ENCODE peak calls at places on chromosomes 1 and 21, in seven cellular contexts. One of them, this sample, is unnamed.

GRCh38 chr1:155499263-155499662 is 63.3 kb downstream of the ASH1L start:
- DNase-seq in HAP-1: no peak
- DNase-seq in M059J: no peak
- DNase-seq in colonic mucosa: no peak
- DNase-seq in AG04450: no peak
- DNase-seq in left lung: no peak
- DNase-seq in KBM-7: no peak
- DNase-seq in this sample: no peak

GRCh38 chr1:212677136-212677535 is 22.5 kb downstream of the BATF3 start:
- DNase-seq in colonic mucosa: no peak
- DNase-seq in HAP-1: no peak
- DNase-seq in AG04450: no peak
- DNase-seq in M059J: no peak
- DNase-seq in KBM-7: no peak
- DNase-seq in left lung: no peak
- DNase-seq in this sample: no peak

GRCh38 chr1:117366982-117367768 is at the start of gene MAN1A2:
- DNase-seq in HAP-1: peak
- DNase-seq in KBM-7: peak
- DNase-seq in left lung: peak
- DNase-seq in colonic mucosa: peak
- DNase-seq in AG04450: no peak
- DNase-seq in M059J: peak
- DNase-seq in this sample: peak

GRCh38 chr1:203269654-203270020 is 35.7 kb upstream of the BTG2 start:
- DNase-seq in HAP-1: no peak
- DNase-seq in AG04450: no peak
- DNase-seq in KBM-7: no peak
- DNase-seq in M059J: no peak
- DNase-seq in colonic mucosa: no peak
- DNase-seq in left lung: no peak
- DNase-seq in this sample: no peak

GRCh38 chr1:183882328-183883167 is 77.6 kb downstream of the RGL1 start:
- DNase-seq in left lung: no peak
- DNase-seq in AG04450: no peak
- DNase-seq in KBM-7: no peak
- DNase-seq in colonic mucosa: no peak
- DNase-seq in M059J: no peak
- DNase-seq in HAP-1: no peak
- DNase-seq in this sample: no peak

GRCh38 chr1:227273557-227273956 is 44.7 kb downstream of the CDC42BPA start:
- DNase-seq in AG04450: no peak
- DNase-seq in colonic mucosa: peak
- DNase-seq in KBM-7: peak
- DNase-seq in M059J: peak
- DNase-seq in left lung: no peak
- DNase-seq in HAP-1: peak
- DNase-seq in this sample: no peak

GRCh38 chr1:70891444-70891843 is 156.2 kb downstream of the PTGER3 start:
- DNase-seq in HAP-1: no peak
- DNase-seq in left lung: no peak
- DNase-seq in M059J: peak
- DNase-seq in KBM-7: no peak
- DNase-seq in AG04450: no peak
- DNase-seq in colonic mucosa: no peak
- DNase-seq in this sample: no peak

GRCh38 chr1:29574871-29575270 is 338.5 kb downstream of the PTPRU start:
- DNase-seq in M059J: no peak
- DNase-seq in KBM-7: no peak
- DNase-seq in colonic mucosa: no peak
- DNase-seq in AG04450: no peak
- DNase-seq in HAP-1: no peak
- DNase-seq in left lung: no peak
- DNase-seq in this sample: no peak

GRCh38 chr1:21263052-21263429 is 27.2 kb downstream of the ECE1 start:
- DNase-seq in KBM-7: no peak
- DNase-seq in AG04450: no peak
- DNase-seq in M059J: no peak
- DNase-seq in colonic mucosa: no peak
- DNase-seq in HAP-1: no peak
- DNase-seq in left lung: no peak
- DNase-seq in this sample: no peak

GRCh38 chr1:3772715-3773571 is at the start of gene SMIM1:
- DNase-seq in colonic mucosa: no peak
- DNase-seq in M059J: no peak
- DNase-seq in HAP-1: no peak
- DNase-seq in left lung: peak
- DNase-seq in AG04450: no peak
- DNase-seq in KBM-7: no peak
- DNase-seq in this sample: peak

GRCh38 chr1:97051823-97052222 is 330.2 kb downstream of the PTBP2 start:
- DNase-seq in left lung: no peak
- DNase-seq in KBM-7: no peak
- DNase-seq in colonic mucosa: no peak
- DNase-seq in AG04450: no peak
- DNase-seq in HAP-1: no peak
- DNase-seq in M059J: no peak
- DNase-seq in this sample: no peak

GRCh38 chr1:243708210-243708609 is 141.8 kb downstream of the AKT3 start:
- DNase-seq in HAP-1: no peak
- DNase-seq in KBM-7: no peak
- DNase-seq in M059J: no peak
- DNase-seq in left lung: no peak
- DNase-seq in colonic mucosa: no peak
- DNase-seq in AG04450: no peak
- DNase-seq in this sample: no peak

GRCh38 chr21:45736705-45737484 is 93.4 kb downstream of the PCBP3 start:
- DNase-seq in left lung: no peak
- DNase-seq in HAP-1: no peak
- DNase-seq in M059J: no peak
- DNase-seq in colonic mucosa: no peak
- DNase-seq in AG04450: no peak
- DNase-seq in KBM-7: no peak
- DNase-seq in this sample: no peak

GRCh38 chr1:109980324-109981127 is 4.0 kb upstream of the AHCYL1 start:
- DNase-seq in HAP-1: no peak
- DNase-seq in left lung: no peak
- DNase-seq in KBM-7: no peak
- DNase-seq in colonic mucosa: peak
- DNase-seq in M059J: peak
- DNase-seq in AG04450: no peak
- DNase-seq in this sample: peak

GRCh38 chr1:47611992-47612391 is 174.1 kb downstream of the FOXD2 start:
- DNase-seq in AG04450: no peak
- DNase-seq in HAP-1: no peak
- DNase-seq in KBM-7: no peak
- DNase-seq in left lung: no peak
- DNase-seq in M059J: no peak
- DNase-seq in colonic mucosa: peak
- DNase-seq in this sample: no peak

GRCh38 chr1:147618077-147618569 is 52.2 kb downstream of the ACP6 start:
- DNase-seq in KBM-7: peak
- DNase-seq in left lung: no peak
- DNase-seq in colonic mucosa: no peak
- DNase-seq in HAP-1: no peak
- DNase-seq in M059J: no peak
- DNase-seq in AG04450: no peak
- DNase-seq in this sample: no peak

GRCh38 chr21:46388896-46389295 is 64.9 kb downstream of the PCNT start:
- DNase-seq in left lung: peak
- DNase-seq in M059J: no peak
- DNase-seq in KBM-7: no peak
- DNase-seq in HAP-1: no peak
- DNase-seq in colonic mucosa: no peak
- DNase-seq in AG04450: no peak
- DNase-seq in this sample: no peak

GRCh38 chr1:19892628-19893168 is 10.5 kb downstream of the OTUD3 start:
- DNase-seq in KBM-7: no peak
- DNase-seq in colonic mucosa: no peak
- DNase-seq in M059J: peak
- DNase-seq in left lung: no peak
- DNase-seq in HAP-1: no peak
- DNase-seq in AG04450: no peak
- DNase-seq in this sample: no peak

GRCh38 chr1:163085904-163086268 is 16.7 kb downstream of the RGS4 start:
- DNase-seq in left lung: no peak
- DNase-seq in AG04450: no peak
- DNase-seq in KBM-7: no peak
- DNase-seq in M059J: peak
- DNase-seq in colonic mucosa: no peak
- DNase-seq in HAP-1: no peak
- DNase-seq in this sample: no peak

GRCh38 chr1:16394977-16395376 is 27.9 kb downstream of the SZRD1 start:
- DNase-seq in M059J: no peak
- DNase-seq in left lung: no peak
- DNase-seq in AG04450: no peak
- DNase-seq in HAP-1: no peak
- DNase-seq in KBM-7: no peak
- DNase-seq in colonic mucosa: no peak
- DNase-seq in this sample: no peak

GRCh38 chr1:183278736-183279591 is 92.9 kb downstream of the LAMC2 start:
- DNase-seq in left lung: no peak
- DNase-seq in HAP-1: no peak
- DNase-seq in AG04450: no peak
- DNase-seq in colonic mucosa: no peak
- DNase-seq in M059J: peak
- DNase-seq in KBM-7: no peak
- DNase-seq in this sample: no peak

GRCh38 chr1:75233302-75233929 is 99.2 kb downstream of the LHX8 start:
- DNase-seq in colonic mucosa: no peak
- DNase-seq in KBM-7: peak
- DNase-seq in M059J: peak
- DNase-seq in HAP-1: no peak
- DNase-seq in left lung: no peak
- DNase-seq in AG04450: no peak
- DNase-seq in this sample: peak

GRCh38 chr1:23116216-23116836 is 52.3 kb downstream of the LUZP1 start:
- DNase-seq in M059J: no peak
- DNase-seq in colonic mucosa: peak
- DNase-seq in AG04450: no peak
- DNase-seq in KBM-7: no peak
- DNase-seq in HAP-1: no peak
- DNase-seq in left lung: no peak
- DNase-seq in this sample: no peak

GRCh38 chr1:15005116-15005515 is 148.4 kb upstream of the TMEM51 start:
- DNase-seq in AG04450: no peak
- DNase-seq in left lung: no peak
- DNase-seq in HAP-1: no peak
- DNase-seq in KBM-7: no peak
- DNase-seq in M059J: peak
- DNase-seq in colonic mucosa: no peak
- DNase-seq in this sample: no peak

GRCh38 chr1:194318790-194319280 is 1132.4 kb upstream of the B3GALT2 start:
- DNase-seq in left lung: no peak
- DNase-seq in colonic mucosa: no peak
- DNase-seq in KBM-7: no peak
- DNase-seq in M059J: no peak
- DNase-seq in HAP-1: no peak
- DNase-seq in AG04450: no peak
- DNase-seq in this sample: no peak

GRCh38 chr1:87880098-87880746 is 551.5 kb downstream of the LMO4 start:
- DNase-seq in HAP-1: no peak
- DNase-seq in AG04450: no peak
- DNase-seq in M059J: no peak
- DNase-seq in left lung: no peak
- DNase-seq in KBM-7: no peak
- DNase-seq in colonic mucosa: no peak
- DNase-seq in this sample: no peak

GRCh38 chr1:43858324-43858723 is 75.3 kb upstream of the ARTN start:
- DNase-seq in HAP-1: peak
- DNase-seq in left lung: no peak
- DNase-seq in M059J: peak
- DNase-seq in KBM-7: peak
- DNase-seq in colonic mucosa: no peak
- DNase-seq in AG04450: peak
- DNase-seq in this sample: peak

GRCh38 chr1:99767996-99768524 is 1.6 kb upstream of the FRRS1 start:
- DNase-seq in left lung: no peak
- DNase-seq in AG04450: no peak
- DNase-seq in HAP-1: peak
- DNase-seq in KBM-7: no peak
- DNase-seq in colonic mucosa: no peak
- DNase-seq in M059J: peak
- DNase-seq in this sample: no peak

GRCh38 chr1:169118227-169118626 is 11.7 kb downstream of the ATP1B1 start:
- DNase-seq in left lung: no peak
- DNase-seq in M059J: peak
- DNase-seq in colonic mucosa: no peak
- DNase-seq in HAP-1: no peak
- DNase-seq in KBM-7: no peak
- DNase-seq in AG04450: no peak
- DNase-seq in this sample: no peak

GRCh38 chr1:186828612-186829542 is at the start of gene PLA2G4A:
- DNase-seq in M059J: peak
- DNase-seq in colonic mucosa: peak
- DNase-seq in HAP-1: peak
- DNase-seq in AG04450: no peak
- DNase-seq in KBM-7: peak
- DNase-seq in left lung: peak
- DNase-seq in this sample: no peak

GRCh38 chr1:201385299-201385891 is 7.9 kb upstream of the TNNT2 start:
- DNase-seq in AG04450: no peak
- DNase-seq in KBM-7: peak
- DNase-seq in HAP-1: peak
- DNase-seq in M059J: peak
- DNase-seq in left lung: peak
- DNase-seq in colonic mucosa: peak
- DNase-seq in this sample: peak

GRCh38 chr1:31915438-31915837 is 22.7 kb downstream of the PTP4A2 start:
- DNase-seq in KBM-7: no peak
- DNase-seq in colonic mucosa: no peak
- DNase-seq in AG04450: no peak
- DNase-seq in M059J: no peak
- DNase-seq in left lung: no peak
- DNase-seq in HAP-1: no peak
- DNase-seq in this sample: no peak

GRCh38 chr1:232699814-232700213 is 69.9 kb upstream of the SIPA1L2 start:
- DNase-seq in AG04450: no peak
- DNase-seq in M059J: no peak
- DNase-seq in left lung: no peak
- DNase-seq in HAP-1: no peak
- DNase-seq in KBM-7: no peak
- DNase-seq in colonic mucosa: no peak
- DNase-seq in this sample: no peak

This sample was measured in HuH-7.